ENCODE peak calls at places on chromosomes 6 and 20, in seven cellular contexts. U is cardiac fibroblast, Q is HCT116, H is right lobe of liver, N is fibroblast of pulmonary artery, T is A549, P is fibroblast of lung. W is an unnamed sample.

GRCh38 chr20:63052571-63053429 is 46.0 kb upstream of the BHLHE23 start:
- DNase-seq in P (no peak), U (no peak), N (no peak), T (no peak), Q (no peak), H (peak), W (no peak)

GRCh38 chr20:8523684-8524083 is 391.6 kb downstream of the PLCB1 start:
- DNase-seq in Q (no peak), N (no peak), P (no peak), H (no peak), T (peak), U (peak), W (no peak)

GRCh38 chr20:58614984-58615760 is 35.9 kb upstream of the STX16 start:
- DNase-seq in N (no peak), U (no peak), Q (no peak), T (no peak), H (no peak), P (no peak), W (no peak)

GRCh38 chr6:9204171-9204570 is 768.8 kb upstream of the SLC35B3 start:
- DNase-seq in T (peak), Q (peak), P (peak), U (peak), H (no peak), N (peak), W (no peak)

GRCh38 chr20:4511776-4512175 is 209.9 kb upstream of the PRND start:
- DNase-seq in T (no peak), P (no peak), H (no peak), U (no peak), N (no peak), Q (no peak), W (no peak)

GRCh38 chr6:133555726-133556125 is 314.6 kb downstream of the EYA4 start:
- DNase-seq in N (no peak), T (no peak), U (no peak), H (no peak), Q (no peak), P (peak), W (no peak)

GRCh38 chr20:24769878-24770627 is 179.0 kb upstream of the CST7 start:
- DNase-seq in U (no peak), P (no peak), H (no peak), Q (no peak), T (no peak), N (no peak), W (no peak)

GRCh38 chr6:77040566-77041195 is 422.6 kb downstream of the HTR1B start:
- DNase-seq in U (peak), T (no peak), H (no peak), N (no peak), P (peak), Q (no peak), W (no peak)

DNA sequence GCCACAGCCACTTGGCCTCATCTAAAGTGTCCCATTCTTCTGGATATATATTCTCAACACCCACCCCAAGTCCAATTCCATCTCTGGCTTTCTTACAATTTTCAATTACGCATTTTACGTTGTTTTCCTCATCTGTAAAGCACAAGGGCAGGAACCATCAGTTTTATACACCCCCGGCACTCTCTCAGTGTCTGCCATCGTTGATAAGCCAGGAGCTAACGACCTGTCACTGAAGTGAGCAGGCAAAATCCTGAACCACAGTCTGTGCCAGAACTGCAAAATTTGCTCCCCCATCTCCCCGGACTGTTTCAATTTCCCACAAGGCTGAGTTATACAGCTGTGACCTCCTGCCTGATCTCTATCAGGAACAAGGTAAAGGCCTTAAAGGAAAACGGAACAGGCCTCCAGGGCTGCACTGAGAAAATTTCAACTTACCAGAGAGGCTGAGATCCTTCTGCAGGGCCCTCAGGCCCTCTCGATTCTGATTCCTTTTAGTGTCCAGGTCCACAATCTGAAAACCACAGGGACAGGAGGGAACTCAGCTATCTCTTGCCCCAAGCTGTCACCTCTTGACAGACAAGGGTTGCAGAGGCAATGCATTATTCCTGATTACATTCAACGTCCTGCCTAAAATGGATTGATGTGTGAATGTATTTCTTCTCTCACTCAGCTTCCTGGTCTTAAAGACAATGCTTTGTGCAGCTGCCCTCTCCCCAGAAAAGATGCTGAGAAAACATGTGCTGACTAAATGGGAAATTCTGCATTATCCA is 1.8 kb downstream of the PDRG1 start:
- DNase-seq in P (no peak), T (no peak), H (no peak), U (no peak), Q (no peak), N (no peak), W (no peak)
- H3K4me3 ChIP-seq in P (no peak), T (peak), H (no peak), U (no peak), Q (peak), N (no peak), W (no peak)

DNA sequence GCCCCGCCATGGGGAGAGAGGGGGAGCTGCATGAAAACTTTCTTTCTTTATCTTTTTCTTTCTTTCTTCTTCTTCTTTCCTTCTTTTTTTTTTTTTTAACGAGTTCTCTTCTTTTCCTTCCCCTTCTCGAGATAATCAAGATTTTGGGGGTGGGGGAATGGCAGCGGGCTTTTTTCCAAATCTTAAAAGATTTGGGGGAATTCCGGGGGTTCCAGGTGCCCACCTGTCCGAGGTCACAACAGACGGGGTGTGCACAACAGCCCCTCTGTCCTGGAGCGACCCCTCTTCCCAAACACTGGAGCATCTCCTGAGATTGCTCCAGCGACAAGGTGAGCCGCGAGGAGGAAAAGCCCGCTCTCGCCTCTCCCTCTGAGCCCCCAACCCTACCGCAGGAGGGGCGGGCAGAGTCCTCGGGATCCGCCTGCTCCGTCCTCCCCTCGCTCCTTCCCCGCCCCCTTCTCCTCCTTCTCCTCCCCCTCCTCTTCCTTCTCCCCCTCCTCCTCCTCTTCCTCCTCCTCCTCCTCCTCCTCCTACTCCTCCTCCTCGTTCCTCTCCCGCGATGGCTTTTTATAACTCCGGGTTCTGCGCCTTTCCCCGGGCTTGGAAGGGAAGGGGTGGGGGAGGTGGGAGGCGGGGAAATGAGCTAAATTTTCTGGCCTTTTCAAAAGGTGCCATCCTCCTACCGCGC is 694 bp upstream of the KCNB1 start:
- DNase-seq in Q (no peak), T (no peak), H (no peak), U (no peak), P (no peak), N (no peak), W (no peak)
- H3K4me3 ChIP-seq in Q (no peak), T (peak), H (peak), U (peak), P (no peak), N (no peak), W (no peak)

GRCh38 chr6:147507162-147508072 is 1.1 kb upstream of the SAMD5 start:
- DNase-seq in H (peak), T (peak), P (peak), U (peak), Q (no peak), N (no peak), W (peak)

GRCh38 chr6:147510949-147511590 is 2.6 kb downstream of the SAMD5 start:
- DNase-seq in H (no peak), N (no peak), P (no peak), T (peak), U (no peak), Q (no peak), W (peak)

GRCh38 chr6:147508073-147508870 is at the start of gene SAMD5:
- DNase-seq in Q (peak), U (peak), N (peak), T (peak), H (peak), P (peak), W (peak)

GRCh38 chr6:147508871-147509608 is 550 bp downstream of the SAMD5 start:
- DNase-seq in N (no peak), Q (no peak), T (peak), H (peak), U (no peak), P (no peak), W (peak)

DNA sequence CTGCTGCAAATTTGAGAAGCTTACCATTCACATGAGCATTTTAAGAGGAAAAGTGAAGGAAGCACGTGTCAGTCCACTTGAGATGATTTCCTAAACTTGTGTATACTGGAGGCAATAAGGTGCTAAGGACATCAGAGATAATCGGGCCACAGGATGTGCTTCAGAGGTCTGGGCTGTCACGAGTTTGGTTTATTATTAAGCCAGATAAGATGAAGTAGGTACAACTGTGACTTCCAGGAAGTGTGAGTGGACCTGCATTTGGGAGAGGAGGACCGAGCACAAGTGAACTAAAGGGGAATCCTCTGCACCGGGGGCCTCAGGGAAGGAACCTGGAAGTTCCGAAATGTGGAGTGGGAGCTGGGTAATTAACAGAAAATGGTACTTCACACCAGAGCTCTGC is 1.4 kb downstream of the SAMD5 start:
- DNase-seq in U (no peak), H (no peak), T (no peak), P (no peak), N (no peak), Q (no peak), W (no peak)
- H3K4me3 ChIP-seq in U (no peak), H (peak), T (peak), P (peak), N (no peak), Q (peak), W (no peak)

GRCh38 chr6:160519603-160520042 is 144.5 kb downstream of the LPA start:
- DNase-seq in U (peak), T (no peak), P (no peak), H (no peak), N (peak), Q (peak), W (no peak)
- H3K4me3 ChIP-seq in U (peak), T (peak), P (peak), H (peak), N (peak), Q (no peak), W (peak)

GRCh38 chr6:116666869-116667268 is 1.7 kb downstream of the ZUP1 start:
- DNase-seq in T (no peak), H (no peak), N (no peak), U (no peak), P (no peak), Q (no peak), W (no peak)
- H3K4me3 ChIP-seq in T (no peak), H (no peak), N (peak), U (no peak), P (peak), Q (no peak), W (no peak)

DNA sequence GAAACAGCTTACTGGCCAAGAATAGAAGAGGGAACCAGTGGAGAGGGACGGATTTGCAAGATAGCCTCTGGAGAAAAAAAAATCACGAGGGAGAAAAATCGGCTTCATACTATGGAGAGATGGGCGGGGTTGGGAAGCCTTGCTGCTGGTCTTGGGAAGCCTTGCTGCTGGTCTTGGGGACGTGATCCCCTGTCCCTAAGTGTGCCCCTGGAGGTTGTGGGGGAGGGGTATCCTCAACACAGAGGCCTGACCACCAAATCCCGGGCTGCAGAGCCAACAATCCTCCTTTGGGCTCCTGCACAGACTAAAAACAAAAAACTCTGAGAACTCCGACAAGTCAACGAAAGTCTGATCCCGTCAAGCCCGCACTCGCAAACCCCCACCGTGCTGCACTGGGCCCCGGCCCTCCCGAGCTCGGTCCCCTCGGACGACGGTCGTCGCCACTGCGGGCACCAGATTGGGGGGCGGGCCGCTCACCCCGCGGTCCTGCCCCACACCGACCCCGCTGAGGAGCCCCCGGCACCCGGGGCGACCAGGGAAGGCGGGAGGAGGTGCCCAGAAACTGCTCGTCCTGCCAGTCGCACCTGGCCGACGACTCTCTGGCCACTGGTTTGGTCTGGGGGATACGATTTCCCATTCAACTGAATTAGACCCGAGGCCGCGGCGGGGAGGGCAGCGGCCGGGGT is 720 bp downstream of the MAP7 start:
- DNase-seq in N (no peak), P (no peak), T (peak), H (peak), Q (no peak), U (no peak), W (peak)
- H3K4me3 ChIP-seq in N (peak), P (peak), T (peak), H (peak), Q (peak), U (peak), W (peak)

DNA sequence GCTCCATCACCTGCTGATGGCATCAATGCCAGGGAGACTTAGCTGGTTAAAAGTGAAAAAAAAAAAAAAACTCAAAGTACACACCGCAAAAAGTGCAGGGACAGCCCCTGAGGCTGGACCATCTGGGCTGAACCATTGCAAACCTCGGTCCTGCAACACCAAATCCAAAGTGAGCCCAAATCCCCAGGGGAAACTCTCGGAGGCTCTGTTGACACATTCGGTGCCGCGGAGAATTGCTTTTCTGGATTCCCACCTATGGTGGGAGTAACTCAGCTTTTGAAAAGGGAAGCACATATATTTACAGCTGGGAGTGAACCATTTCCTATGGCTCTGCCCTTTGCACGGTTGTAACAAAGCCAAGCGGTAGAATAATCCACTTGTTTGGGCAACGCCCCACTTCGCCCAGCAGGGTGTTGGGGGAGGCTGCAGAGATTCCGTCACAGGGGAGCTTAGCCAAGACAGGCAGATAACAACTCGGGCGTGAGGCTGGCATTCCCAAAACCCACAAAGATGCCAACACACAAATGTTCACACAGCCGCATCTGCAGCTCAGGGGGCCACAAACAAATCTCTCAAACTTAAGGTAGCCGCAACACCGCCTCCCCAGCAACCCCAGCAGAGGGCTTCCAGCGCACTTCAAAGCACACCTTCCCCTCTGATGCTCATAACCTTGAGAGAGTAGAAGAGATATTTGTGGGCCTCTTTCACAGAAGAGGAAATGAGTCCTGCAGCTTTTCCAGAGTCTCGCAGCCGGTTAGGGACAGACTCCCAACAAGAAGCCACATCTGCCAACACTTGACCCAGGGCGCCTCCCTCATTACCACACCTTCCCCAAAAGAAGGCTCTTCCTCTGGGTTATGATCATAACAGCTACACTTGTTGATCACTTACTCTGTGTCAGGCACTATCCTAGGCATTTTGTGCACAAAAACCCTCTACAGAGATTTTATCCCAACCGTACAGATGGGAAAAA is 11.4 kb downstream of the ZC3H12D start:
- DNase-seq in P (peak), U (no peak), T (peak), N (no peak), Q (no peak), H (no peak), W (peak)
- H3K4me3 ChIP-seq in P (no peak), U (no peak), T (no peak), N (no peak), Q (no peak), H (no peak), W (no peak)

GRCh38 chr20:2654384-2654822 is 2.0 kb downstream of the NOP56 start:
- DNase-seq in T (no peak), Q (no peak), P (no peak), U (no peak), H (no peak), N (no peak), W (no peak)
- H3K4me3 ChIP-seq in T (peak), Q (peak), P (peak), U (peak), H (no peak), N (peak), W (no peak)

DNA sequence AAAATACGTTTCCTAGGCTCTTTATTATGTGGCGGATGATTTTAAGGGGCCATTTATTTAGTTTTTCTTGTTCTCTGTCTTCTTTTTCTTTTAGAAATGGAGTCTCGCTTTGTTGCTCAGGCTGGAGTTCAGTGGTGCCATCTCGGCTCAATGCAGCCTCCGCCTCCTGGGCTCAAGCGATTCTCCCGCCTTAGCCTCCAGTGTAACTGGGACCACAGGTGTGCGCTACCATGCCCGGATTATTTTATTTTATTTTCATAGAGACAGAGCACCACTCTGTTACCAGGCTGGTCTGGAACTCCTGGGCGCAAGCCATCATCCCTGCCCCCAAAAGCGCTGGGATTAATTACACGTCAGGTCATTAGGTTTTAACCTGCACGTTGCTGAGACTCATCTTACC is 1.6 kb downstream of the MTHFD1L start:
- DNase-seq in H (no peak), Q (no peak), N (peak), P (no peak), T (no peak), U (no peak), W (no peak)
- H3K4me3 ChIP-seq in H (peak), Q (peak), N (peak), P (peak), T (peak), U (peak), W (no peak)

W was measured in thyroid gland.